ENCODE peak calls at places on chromosome 11, in six cellular contexts. J is IMR-90, G is H9, S is neuronal stem cell, H is mesenchymal stem cell, Y is H1. X is an unnamed sample.

GRCh38 chr11:196786-197731 is 4.2 kb downstream of the SCGB1C1 start:
- DNase-seq in Y (no peak), S (no peak), H (no peak), J (no peak), G (no peak), X (no peak)

GRCh38 chr11:35281169-35281591 is 138.2 kb downstream of the SLC1A2 start:
- DNase-seq in H (no peak), Y (no peak), S (no peak), G (no peak), J (no peak), X (no peak)

GRCh38 chr11:78823588-78823987 is 248.9 kb upstream of the NARS2 start:
- DNase-seq in G (no peak), J (no peak), H (no peak), S (no peak), Y (no peak), X (no peak)

GRCh38 chr11:94740975-94741707 is 27.0 kb upstream of the AMOTL1 start:
- DNase-seq in Y (no peak), H (peak; percentile 77), J (peak; percentile 69), G (peak; percentile 47), S (peak; percentile 49), X (peak; percentile 94)

GRCh38 chr11:8095356-8095755 is 14.3 kb downstream of the TUB start:
- DNase-seq in H (no peak), S (no peak), Y (no peak), G (peak; percentile 19), J (no peak), X (no peak)

GRCh38 chr11:69949327-69949726 is 128.8 kb upstream of the ANO1 start:
- DNase-seq in Y (no peak), S (no peak), J (peak; percentile 95), G (peak; percentile 48), H (peak; percentile 94), X (peak; percentile 93)

GRCh38 chr11:34323601-34324000 is 34.2 kb downstream of the ABTB2 start:
- DNase-seq in J (no peak), G (no peak), S (no peak), Y (no peak), H (no peak), X (no peak)

GRCh38 chr11:62806611-62807121 is 1.4 kb upstream of the NXF1 start:
- DNase-seq in J (peak; percentile 48), Y (no peak), G (no peak), H (peak; percentile 62), S (no peak), X (peak; percentile 67)

GRCh38 chr11:116697011-116697410 is 75.8 kb downstream of the BUD13 start:
- DNase-seq in J (no peak), Y (no peak), S (no peak), H (no peak), G (no peak), X (peak; percentile 37)

GRCh38 chr11:130897262-130898182 is 18.8 kb downstream of the SNX19 start:
- DNase-seq in Y (no peak), H (no peak), J (peak; percentile 99), G (no peak), S (no peak), X (no peak)

GRCh38 chr11:11246166-11246565 is 106.9 kb downstream of the CSNK2A3 start:
- DNase-seq in Y (no peak), G (no peak), H (no peak), S (no peak), J (no peak), X (no peak)

GRCh38 chr11:78820722-78821121 is 246.1 kb upstream of the NARS2 start:
- DNase-seq in S (no peak), H (no peak), Y (no peak), G (no peak), J (no peak), X (no peak)

GRCh38 chr11:10824888-10825287 is 16.2 kb upstream of the EIF4G2 start:
- DNase-seq in G (no peak), Y (no peak), S (no peak), J (no peak), H (no peak), X (no peak)

GRCh38 chr11:3929232-3929631 is 73.8 kb downstream of the STIM1 start:
- DNase-seq in Y (no peak), H (no peak), S (no peak), G (no peak), J (peak; percentile 49), X (peak; percentile 37)

GRCh38 chr11:74225565-74225964 is 54.5 kb downstream of the PPME1 start:
- DNase-seq in Y (no peak), G (no peak), H (no peak), S (no peak), J (no peak), X (no peak)

GRCh38 chr11:62687508-62688396 is 1.6 kb downstream of the LRRN4CL start:
- DNase-seq in S (no peak), G (peak; percentile 65), Y (no peak), J (no peak), H (no peak), X (no peak)

GRCh38 chr11:78722786-78723185 is 148.1 kb upstream of the NARS2 start:
- DNase-seq in G (no peak), J (peak; percentile 13), S (no peak), Y (no peak), H (no peak), X (no peak)

GRCh38 chr11:14042686-14043440 is 80.3 kb downstream of the SPON1 start:
- DNase-seq in G (no peak), H (no peak), Y (no peak), J (no peak), S (no peak), X (no peak)

GRCh38 chr11:45444796-45445195 is 158.7 kb upstream of the SYT13 start:
- DNase-seq in Y (no peak), J (no peak), H (no peak), G (peak; percentile 52), S (no peak), X (peak; percentile 74)

GRCh38 chr11:133081020-133081419 is 451.3 kb downstream of the OPCML start:
- DNase-seq in J (no peak), G (no peak), Y (no peak), S (no peak), H (no peak), X (peak; percentile 70)

GRCh38 chr11:133082851-133083488 is 449.3 kb downstream of the OPCML start:
- DNase-seq in Y (no peak), G (peak; percentile 89), S (peak; percentile 74), H (peak; percentile 31), J (peak; percentile 17), X (peak; percentile 74)

GRCh38 chr11:133082453-133082781 is 449.9 kb downstream of the OPCML start:
- DNase-seq in H (no peak), G (peak; percentile 68), S (peak; percentile 26), Y (no peak), J (no peak), X (peak; percentile 54)

GRCh38 chr11:133081730-133082452 is 450.4 kb downstream of the OPCML start:
- DNase-seq in G (no peak), Y (no peak), J (no peak), H (no peak), S (no peak), X (peak; percentile 25)

DNA sequence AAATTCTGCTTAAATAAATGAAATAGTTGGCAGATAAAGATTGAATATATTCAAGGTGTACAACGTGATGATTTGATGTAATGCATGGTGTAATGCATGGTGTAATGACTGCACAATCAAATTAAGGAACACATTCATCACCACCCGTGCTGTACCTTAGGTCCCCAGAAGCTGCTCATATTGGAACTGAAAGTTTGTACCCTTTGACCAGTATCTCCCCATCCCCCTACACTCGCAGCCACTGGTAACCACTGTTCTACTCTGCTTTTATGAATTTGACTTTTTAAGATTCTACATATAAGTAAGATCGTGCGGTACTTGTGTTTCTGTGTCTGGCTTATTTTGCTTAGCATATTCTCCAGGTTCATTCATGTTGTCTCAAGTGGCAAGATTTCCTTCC is 445.8 kb downstream of the OPCML start:
- DNase-seq in Y (no peak), G (no peak), H (no peak), J (no peak), S (no peak), X (no peak)
- H2BK15ac ChIP-seq in Y (no peak overlapping the region), G (no peak overlapping the region), H (no peak overlapping the region), J (no peak overlapping the region), S (no peak overlapping the region), X (no peak overlapping the region)

GRCh38 chr11:113859665-113860064 is 15.7 kb downstream of the USP28 start:
- DNase-seq in H (no peak), S (no peak), Y (no peak), G (no peak), J (no peak), X (peak; percentile 81)

GRCh38 chr11:113865873-113866272 is 9.5 kb downstream of the USP28 start:
- DNase-seq in H (no peak), S (no peak), G (no peak), J (no peak), Y (no peak), X (no peak)

GRCh38 chr11:113867843-113868503 is 7.4 kb downstream of the USP28 start:
- DNase-seq in G (no peak), Y (no peak), S (no peak), H (no peak), J (no peak), X (no peak)

GRCh38 chr11:113862430-113862829 is 12.9 kb downstream of the USP28 start:
- DNase-seq in S (no peak), G (no peak), H (peak; percentile 31), Y (no peak), J (peak; percentile 71), X (peak; percentile 78)

GRCh38 chr11:113864410-113864809 is 11.0 kb downstream of the USP28 start:
- DNase-seq in H (no peak), J (no peak), Y (no peak), G (no peak), S (no peak), X (no peak)
- H2BK15ac ChIP-seq in H (no peak overlapping the region), J (no peak overlapping the region), Y (no peak overlapping the region), G (no peak overlapping the region), S (no peak overlapping the region), X (no peak overlapping the region)

GRCh38 chr11:86476109-86476861 is 101.6 kb downstream of the CCDC81 start:
- DNase-seq in Y (no peak), H (peak; percentile 89), S (no peak), G (no peak), J (peak; percentile 7), X (no peak)

GRCh38 chr11:86481399-86481798 is 106.7 kb downstream of the CCDC81 start:
- DNase-seq in S (no peak), J (no peak), G (no peak), Y (no peak), H (no peak), X (no peak)

GRCh38 chr11:86475027-86475426 is 100.3 kb downstream of the CCDC81 start:
- DNase-seq in S (no peak), J (no peak), H (no peak), Y (no peak), G (no peak), X (no peak)

GRCh38 chr11:86477495-86478155 is 102.9 kb downstream of the CCDC81 start:
- DNase-seq in G (no peak), J (peak; percentile 45), S (no peak), H (peak; percentile 23), Y (no peak), X (no peak)

DNA sequence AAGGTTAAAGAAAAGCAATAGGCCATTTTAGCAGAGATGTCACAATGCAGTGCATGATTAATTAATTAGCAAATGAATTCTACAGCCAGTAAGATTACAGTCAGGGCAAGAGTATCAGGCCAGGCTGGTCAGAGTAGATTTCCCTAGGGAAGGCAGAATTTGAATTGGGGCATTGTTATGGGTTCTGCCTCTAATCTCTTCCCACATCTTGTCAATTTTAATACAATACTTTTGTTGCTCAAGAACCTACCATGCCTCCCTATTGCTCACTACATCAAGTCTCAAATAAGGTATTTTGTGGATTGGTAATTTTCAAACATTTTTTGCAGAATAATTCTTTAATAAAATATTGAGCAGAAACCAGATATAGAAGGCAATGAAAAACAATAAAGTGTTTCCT is 103.7 kb downstream of the CCDC81 start:
- DNase-seq in S (no peak), G (no peak), H (no peak), Y (no peak), J (no peak), X (no peak)
- H2BK15ac ChIP-seq in S (no peak overlapping the region), G (no peak overlapping the region), H (no peak overlapping the region), Y (no peak overlapping the region), J (no peak overlapping the region), X (no peak overlapping the region)

GRCh38 chr11:121341609-121342008 is 49.0 kb downstream of the SC5D start:
- DNase-seq in H (no peak), J (no peak), Y (no peak), S (no peak), G (no peak), X (no peak)
- H2BK15ac ChIP-seq in H (no peak overlapping the region), J (no peak overlapping the region), Y (no peak overlapping the region), S (no peak overlapping the region), G (no peak overlapping the region), X (no peak overlapping the region)

X was measured in mesendoderm.